ENCODE peak calls at places on chromosomes 11 and 22, in ten cellular contexts. D, C, F, T, R, U, X, Y, Q and W are unnamed samples.

GRCh38 chr11:61973603-61974162 is 6.2 kb upstream of the FTH1 start:
- DNase-seq in Q (no peak), C (no peak), X (peak), U (no peak), F (peak), D (peak), R (no peak), Y (no peak), T (no peak), W (peak)

GRCh38 chr11:3660960-3661359 is 10.2 kb downstream of the CHRNA10 start:
- DNase-seq in Q (no peak), X (no peak), U (no peak), C (no peak), Y (no peak), F (no peak), D (no peak), T (no peak), R (no peak), W (no peak)

GRCh38 chr11:12121504-12121903 is 11.1 kb downstream of the MICAL2 start:
- DNase-seq in D (no peak), R (no peak), X (no peak), T (no peak), F (no peak), U (no peak), C (no peak), Y (no peak), Q (no peak), W (no peak)

GRCh38 chr11:104609297-104609696 is 289.0 kb downstream of the CASP12 start:
- DNase-seq in T (peak), D (peak), C (peak), Y (peak), F (no peak), X (peak), Q (peak), R (peak), U (peak), W (peak)

GRCh38 chr22:20148414-20148813 is 2.4 kb downstream of the CCDC188 start:
- DNase-seq in T (no peak), R (no peak), X (no peak), Y (no peak), D (no peak), U (no peak), F (no peak), Q (no peak), C (no peak), W (no peak)

GRCh38 chr11:35420371-35420770 is 1.0 kb upstream of the SLC1A2 start:
- DNase-seq in Y (no peak), C (peak), Q (no peak), D (no peak), T (peak), X (no peak), U (no peak), F (no peak), R (no peak), W (no peak)

GRCh38 chr11:40227730-40228129 is 1231.7 kb downstream of the LRRC4C start:
- DNase-seq in Q (no peak), X (no peak), C (no peak), R (no peak), Y (no peak), D (no peak), F (no peak), U (no peak), T (no peak), W (no peak)

GRCh38 chr11:13487661-13488030 is 8.2 kb downstream of the PTH start:
- DNase-seq in Y (peak), U (peak), F (no peak), Q (peak), T (peak), C (no peak), R (no peak), D (peak), X (peak), W (peak)

GRCh38 chr11:23729088-23729487 is 767.8 kb upstream of the LUZP2 start:
- DNase-seq in Y (no peak), D (no peak), R (no peak), U (no peak), T (peak), C (no peak), X (no peak), Q (no peak), F (no peak), W (no peak)

GRCh38 chr11:121575250-121575962 is 122.6 kb upstream of the SORL1-AS1 start:
- DNase-seq in U (peak), T (no peak), Y (peak), C (no peak), X (peak), F (no peak), D (no peak), Q (peak), R (no peak), W (no peak)

GRCh38 chr11:75811485-75811884 is 3.5 kb upstream of the UVRAG start:
- DNase-seq in Q (no peak), R (no peak), X (no peak), U (no peak), Y (no peak), T (no peak), C (no peak), D (no peak), F (no peak), W (no peak)

GRCh38 chr22:45645526-45646414 is 25.9 kb upstream of the ATXN10 start:
- DNase-seq in Q (peak), X (peak), R (peak), Y (peak), F (peak), T (peak), D (peak), C (peak), U (peak), W (peak)

GRCh38 chr11:29432719-29433325 is 584.0 kb downstream of the KCNA4 start:
- DNase-seq in C (peak), U (peak), D (peak), X (peak), F (no peak), T (no peak), Y (peak), Q (peak), R (peak), W (peak)

GRCh38 chr22:44385781-44386180 is 73.0 kb upstream of the SHISAL1 start:
- DNase-seq in Q (no peak), R (no peak), F (no peak), D (no peak), U (no peak), C (no peak), T (no peak), X (no peak), Y (no peak), W (no peak)

GRCh38 chr11:94776351-94777321 is 8.5 kb downstream of the AMOTL1 start:
- DNase-seq in Q (peak), T (no peak), X (peak), R (no peak), Y (peak), D (peak), F (peak), C (no peak), U (peak), W (no peak)

GRCh38 chr11:13261600-13262061 is 16.0 kb upstream of the BMAL1 start:
- DNase-seq in T (no peak), Q (peak), U (peak), Y (peak), D (peak), F (no peak), C (no peak), R (peak), X (peak), W (peak)

GRCh38 chr22:42905702-42906183 is 48.7 kb upstream of the ARFGAP3 start:
- DNase-seq in U (no peak), R (no peak), Q (no peak), X (no peak), Y (no peak), D (no peak), C (peak), T (no peak), F (peak), W (no peak)

GRCh38 chr11:12540075-12540685 is 134.0 kb upstream of the TEAD1 start:
- DNase-seq in Q (peak), T (no peak), D (peak), Y (peak), C (no peak), F (no peak), R (no peak), X (peak), U (peak), W (peak)

GRCh38 chr22:32528316-32528715 is 53.7 kb downstream of the FBXO7 start:
- DNase-seq in X (no peak), C (no peak), Y (no peak), F (no peak), Q (no peak), D (no peak), T (no peak), R (no peak), U (no peak), W (no peak)

GRCh38 chr22:17559188-17559587 is 4.1 kb upstream of the SLC25A18 start:
- DNase-seq in R (no peak), U (no peak), D (no peak), F (no peak), X (no peak), Q (no peak), T (no peak), Y (no peak), C (no peak), W (no peak)

GRCh38 chr11:57214494-57214893 is 22.6 kb downstream of the APLNR start:
- DNase-seq in R (peak), F (no peak), T (no peak), U (peak), Q (peak), Y (peak), X (peak), C (no peak), D (peak), W (peak)

GRCh38 chr11:95081412-95081811 is 8.2 kb upstream of the ENDOD1 start:
- DNase-seq in F (no peak), U (peak), D (no peak), Y (no peak), R (no peak), C (no peak), X (peak), T (no peak), Q (peak), W (peak)

GRCh38 chr11:78339945-78340344 is 77.7 kb downstream of the GAB2 start:
- DNase-seq in Y (no peak), F (no peak), Q (no peak), T (no peak), R (no peak), X (no peak), D (no peak), U (no peak), C (no peak), W (peak)

GRCh38 chr11:1228183-1228821 is 5.4 kb downstream of the MUC5B start:
- DNase-seq in F (peak), Y (no peak), Q (no peak), U (no peak), D (no peak), X (no peak), T (no peak), C (peak), R (no peak), W (no peak)

GRCh38 chr11:45083544-45084087 is 62.8 kb upstream of the PRDM11 start:
- DNase-seq in C (no peak), D (no peak), R (no peak), Q (no peak), T (no peak), Y (no peak), U (no peak), F (no peak), X (no peak), W (no peak)

GRCh38 chr11:877565-877964 is 33.0 kb downstream of the CHID1 start:
- DNase-seq in X (no peak), T (no peak), C (peak), U (no peak), D (no peak), F (no peak), Y (no peak), R (no peak), Q (no peak), W (no peak)

GRCh38 chr11:31652528-31652927 is 143.0 kb downstream of the ELP4 start:
- DNase-seq in R (no peak), T (no peak), F (no peak), C (no peak), X (no peak), Q (no peak), D (no peak), Y (no peak), U (no peak), W (no peak)

GRCh38 chr11:17256512-17256911 is 20.0 kb upstream of the NUCB2 start:
- DNase-seq in U (peak), C (no peak), X (peak), R (peak), Q (peak), D (peak), T (no peak), Y (peak), F (no peak), W (peak)

GRCh38 chr11:108635106-108635505 is 29.8 kb upstream of the DDX10 start:
- DNase-seq in Q (no peak), R (no peak), F (no peak), Y (peak), C (no peak), U (no peak), D (peak), T (no peak), X (no peak), W (peak)

GRCh38 chr22:36536717-36537116 is 7.8 kb upstream of the EIF3D start:
- DNase-seq in R (no peak), Y (no peak), Q (no peak), F (no peak), U (no peak), X (no peak), T (no peak), D (no peak), C (no peak), W (no peak)

GRCh38 chr11:73379189-73379880 is 3.1 kb downstream of the RELT start:
- DNase-seq in Y (no peak), T (no peak), C (no peak), F (peak), U (no peak), R (no peak), D (no peak), X (no peak), Q (no peak), W (no peak)

GRCh38 chr11:73218106-73218829 is at the start of gene P2RY2:
- DNase-seq in T (peak), X (peak), U (peak), Q (peak), F (peak), R (no peak), C (peak), D (peak), Y (peak), W (peak)

GRCh38 chr22:24751518-24751917 is 23.0 kb downstream of the PIWIL3 start:
- DNase-seq in D (no peak), U (no peak), X (no peak), Q (no peak), C (no peak), R (no peak), F (no peak), Y (no peak), T (no peak), W (no peak)

GRCh38 chr11:88398372-88399140 is 61.0 kb upstream of the CTSC start:
- DNase-seq in T (no peak), Q (peak), X (peak), C (no peak), R (peak), Y (peak), U (peak), F (no peak), D (peak), W (peak)

GRCh38 chr11:117037279-117037951 is 60.8 kb downstream of the SIK3 start:
- DNase-seq in R (no peak), U (peak), D (no peak), T (no peak), X (no peak), F (no peak), Q (no peak), Y (peak), C (no peak), W (no peak)

GRCh38 chr11:11010624-11011127 is 152.8 kb upstream of the ZBED5 start:
- DNase-seq in F (no peak), T (peak), Q (peak), D (peak), U (peak), C (peak), X (peak), Y (peak), R (no peak), W (peak)

DNA sequence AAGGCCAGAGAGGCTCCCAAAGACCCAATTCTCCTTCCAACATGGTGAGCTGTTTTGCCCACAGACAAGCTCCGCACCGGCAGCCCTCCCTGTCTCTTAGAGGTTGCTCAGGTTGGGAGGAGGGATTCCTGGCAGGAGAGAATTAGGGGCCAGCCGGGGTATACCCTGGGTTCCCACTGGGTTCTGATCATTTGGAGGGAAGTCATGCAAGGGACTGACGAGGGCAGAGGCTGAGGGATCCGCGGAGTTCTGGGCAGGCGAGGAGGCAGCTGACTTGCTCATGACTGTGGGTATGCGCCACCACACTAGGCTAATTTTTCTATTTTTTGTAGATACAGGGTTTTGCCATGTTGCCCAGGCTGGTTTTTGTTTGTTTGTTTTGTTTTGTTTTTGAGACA is 4.6 kb downstream of the ST3GAL4 start:
- DNase-seq in F (no peak), D (no peak), X (no peak), T (no peak), Q (no peak), Y (peak), R (no peak), U (no peak), C (no peak), W (no peak)
- H3K4me3 ChIP-seq in F (no peak), D (peak), X (no peak), T (no peak), Q (no peak), Y (peak), R (peak), U (no peak), C (no peak), W (peak)

GRCh38 chr22:39559456-39560105 is 11.0 kb upstream of the CACNA1I start:
- DNase-seq in X (no peak), U (no peak), Y (peak), Q (no peak), R (no peak), T (no peak), D (peak), C (peak), F (no peak), W (peak)

GRCh38 chr22:39560127-39560526 is 10.4 kb upstream of the CACNA1I start:
- DNase-seq in X (no peak), D (no peak), R (no peak), T (no peak), Q (no peak), F (no peak), Y (peak), U (no peak), C (no peak), W (no peak)

GRCh38 chr22:39558950-39559349 is 11.6 kb upstream of the CACNA1I start:
- DNase-seq in T (no peak), U (no peak), X (no peak), Y (no peak), D (no peak), R (no peak), C (no peak), F (no peak), Q (no peak), W (no peak)

GRCh38 chr22:39558254-39558727 is 12.3 kb upstream of the CACNA1I start:
- DNase-seq in C (peak), T (no peak), D (no peak), R (no peak), F (no peak), U (no peak), Q (no peak), Y (peak), X (no peak), W (peak)

GRCh38 chr22:39556970-39557811 is 13.4 kb upstream of the CACNA1I start:
- DNase-seq in C (peak), D (no peak), R (no peak), Y (peak), F (no peak), X (peak), Q (no peak), U (peak), T (no peak), W (peak)
- H3K4me3 ChIP-seq in C (peak), D (no peak), R (no peak), Y (no peak), F (no peak), X (no peak), Q (no peak), U (no peak), T (no peak), W (peak)

GRCh38 chr11:85626496-85626895 is 648 bp downstream of the DLG2 start:
- DNase-seq in Q (no peak), X (no peak), U (no peak), F (no peak), T (no peak), D (no peak), Y (peak), R (no peak), C (no peak), W (peak)
- H3K4me3 ChIP-seq in Q (peak), X (no peak), U (no peak), F (peak), T (peak), D (peak), Y (peak), R (peak), C (no peak), W (peak)

GRCh38 chr11:43582024-43582836 is 98.3 kb upstream of the HSD17B12 start:
- DNase-seq in F (peak), C (peak), U (no peak), X (no peak), Q (no peak), T (no peak), Y (peak), R (no peak), D (no peak), W (no peak)

GRCh38 chr11:43580735-43581369 is 99.7 kb upstream of the HSD17B12 start:
- DNase-seq in R (no peak), F (peak), T (no peak), U (no peak), X (no peak), D (no peak), Y (peak), C (peak), Q (no peak), W (peak)

GRCh38 chr11:43583548-43583947 is 97.0 kb upstream of the HSD17B12 start:
- DNase-seq in T (no peak), C (no peak), D (no peak), Y (no peak), F (no peak), Q (no peak), X (no peak), U (no peak), R (no peak), W (no peak)

GRCh38 chr11:43581370-43582023 is 99.0 kb upstream of the HSD17B12 start:
- DNase-seq in T (no peak), Q (no peak), F (no peak), X (no peak), C (peak), U (no peak), Y (no peak), R (no peak), D (no peak), W (no peak)

GRCh38 chr11:43582837-43583462 is 97.6 kb upstream of the HSD17B12 start:
- DNase-seq in X (no peak), U (no peak), Y (peak), D (no peak), F (peak), R (no peak), T (no peak), C (no peak), Q (no peak), W (no peak)
- H3K4me3 ChIP-seq in X (no peak), U (no peak), Y (no peak), D (no peak), F (no peak), R (no peak), T (no peak), C (no peak), Q (no peak), W (no peak)